ENCODE peak calls at places on chromosomes 7 and 10, in eight cellular contexts. Q is tibial artery, P is GM06990, R is endothelial cell, O is fibroblast of pulmonary artery, C is choroid plexus epithelial cell, G is left ventricle myocardium inferior, K is MM.1S. A is an unnamed sample.

GRCh38 chr10:27482984-27483956 is 20.8 kb upstream of the RAB18 start:
- DNase-seq in P (no peak), Q (no peak), R (no peak), O (no peak), G (no peak), C (peak), K (no peak), A (no peak)

GRCh38 chr7:128076831-128077271 is 45.6 kb upstream of the LRRC4 start:
- DNase-seq in R (no peak), K (no peak), O (peak), C (peak), P (no peak), G (peak), Q (no peak), A (no peak)

GRCh38 chr7:47266131-47266706 is 315.7 kb downstream of the TNS3 start:
- DNase-seq in C (peak), G (peak), O (peak), P (peak), K (peak), Q (peak), R (peak), A (no peak)

GRCh38 chr10:44426247-44427034 is 41.5 kb upstream of the CXCL12 start:
- DNase-seq in O (no peak), P (no peak), K (no peak), R (no peak), Q (no peak), C (no peak), G (no peak), A (no peak)

GRCh38 chr7:21542891-21543527 is at the start of gene DNAH11:
- DNase-seq in P (peak), C (peak), O (peak), R (peak), K (peak), Q (no peak), G (peak), A (no peak)

GRCh38 chr10:111593578-111593977 is 516.7 kb downstream of the ADRA2A start:
- DNase-seq in Q (no peak), G (no peak), K (no peak), P (no peak), C (no peak), O (no peak), R (no peak), A (no peak)

GRCh38 chr10:49205206-49205605 is 17.0 kb upstream of the TMEM273 start:
- DNase-seq in C (no peak), G (no peak), R (no peak), P (no peak), O (no peak), K (no peak), Q (no peak), A (no peak)

GRCh38 chr7:155878250-155878649 is 66.0 kb upstream of the SHH start:
- DNase-seq in P (no peak), Q (no peak), C (no peak), G (no peak), K (no peak), O (no peak), R (no peak), A (no peak)

GRCh38 chr10:118818621-118819221 is 64.0 kb upstream of the CACUL1 start:
- DNase-seq in Q (peak), C (no peak), G (peak), O (no peak), K (no peak), R (no peak), P (no peak), A (no peak)

GRCh38 chr7:38873433-38873832 is 35.6 kb downstream of the VPS41 start:
- DNase-seq in R (no peak), Q (no peak), K (no peak), P (no peak), G (no peak), C (peak), O (no peak), A (no peak)

GRCh38 chr7:116093516-116094301 is 63.1 kb upstream of the TFEC start:
- DNase-seq in K (peak), P (no peak), Q (no peak), R (no peak), G (no peak), C (no peak), O (no peak), A (no peak)

GRCh38 chr7:116101709-116102108 is 71.1 kb upstream of the TFEC start:
- DNase-seq in K (no peak), P (no peak), O (peak), R (no peak), G (no peak), Q (no peak), C (peak), A (no peak)

GRCh38 chr7:116097365-116098009 is 66.9 kb upstream of the TFEC start:
- DNase-seq in P (no peak), G (no peak), O (peak), Q (no peak), R (no peak), C (peak), K (no peak), A (no peak)

DNA sequence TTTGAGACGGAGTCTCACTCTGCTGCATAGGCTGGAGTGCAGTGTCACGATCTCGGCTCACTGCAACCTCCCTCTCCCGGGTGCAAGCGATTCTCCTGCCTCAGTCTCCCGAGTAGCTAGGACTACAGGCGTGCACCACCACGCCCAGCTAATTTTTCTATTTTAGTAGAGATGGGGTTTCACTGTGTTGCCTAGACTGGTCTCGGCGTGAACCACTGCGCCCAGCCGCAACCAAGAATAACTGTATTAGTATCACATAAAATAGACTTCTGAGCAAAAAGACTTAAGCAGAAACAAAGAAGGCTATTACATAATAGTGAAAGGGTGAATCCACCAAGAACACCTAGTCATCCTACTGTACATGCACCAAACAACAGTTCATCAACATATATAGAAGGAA is 67.6 kb upstream of the TFEC start:
- DNase-seq in O (no peak), G (no peak), Q (no peak), K (no peak), C (no peak), P (no peak), R (no peak), A (no peak)
- TF ChIP-seq CTCF in O (no peak), G (no peak), Q (no peak), K (no peak), C (no peak), P (no peak), R (no peak), A (no peak)

DNA sequence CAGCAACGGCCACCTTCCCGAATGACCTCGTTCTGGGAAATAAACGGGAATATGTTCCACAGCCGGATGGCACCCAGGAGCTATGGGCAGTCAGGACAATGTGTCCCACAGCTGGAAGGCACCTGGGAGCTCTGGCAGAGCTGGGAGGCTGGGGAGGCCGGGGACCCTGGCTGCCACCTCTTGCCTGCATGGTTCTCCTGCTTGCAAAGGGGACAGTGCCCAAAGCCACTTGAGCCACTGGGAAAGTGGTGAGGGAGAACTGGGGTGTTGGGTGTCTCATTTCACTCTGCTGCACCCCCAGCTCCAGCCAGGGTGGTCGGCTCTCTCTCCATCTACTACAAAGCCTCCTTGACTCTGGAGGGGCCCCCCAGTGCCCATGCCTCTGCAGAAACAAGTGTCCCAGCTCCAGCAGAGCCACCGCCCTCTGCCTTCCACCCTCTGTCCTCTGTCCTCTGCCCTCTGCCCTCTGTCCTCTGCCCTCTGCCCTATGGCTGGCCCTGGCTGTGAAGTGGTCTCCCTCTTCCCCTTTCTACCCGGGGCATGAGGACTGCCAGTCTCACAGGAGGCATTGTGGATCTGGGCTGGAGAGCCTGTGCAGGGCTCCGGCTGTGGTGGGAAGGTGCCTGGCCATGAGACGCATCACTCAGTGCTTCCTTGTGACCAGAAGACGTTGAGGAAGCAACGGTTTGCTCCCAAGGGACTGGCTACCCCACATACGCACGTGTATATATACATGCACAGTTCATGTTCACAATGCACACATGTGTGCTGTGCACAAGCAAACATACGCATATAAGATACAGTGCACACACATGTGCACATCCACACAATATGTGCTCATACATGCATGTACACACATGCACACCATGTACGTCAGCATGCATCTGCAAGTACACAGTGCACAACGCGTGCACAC is 21.5 kb upstream of the INPP5A start:
- DNase-seq in C (peak), P (no peak), G (no peak), O (no peak), K (no peak), Q (peak), R (no peak), A (peak)
- TF ChIP-seq CTCF in C (no peak), P (no peak), G (no peak), O (no peak), K (no peak), Q (no peak), R (no peak), A (no peak)

DNA sequence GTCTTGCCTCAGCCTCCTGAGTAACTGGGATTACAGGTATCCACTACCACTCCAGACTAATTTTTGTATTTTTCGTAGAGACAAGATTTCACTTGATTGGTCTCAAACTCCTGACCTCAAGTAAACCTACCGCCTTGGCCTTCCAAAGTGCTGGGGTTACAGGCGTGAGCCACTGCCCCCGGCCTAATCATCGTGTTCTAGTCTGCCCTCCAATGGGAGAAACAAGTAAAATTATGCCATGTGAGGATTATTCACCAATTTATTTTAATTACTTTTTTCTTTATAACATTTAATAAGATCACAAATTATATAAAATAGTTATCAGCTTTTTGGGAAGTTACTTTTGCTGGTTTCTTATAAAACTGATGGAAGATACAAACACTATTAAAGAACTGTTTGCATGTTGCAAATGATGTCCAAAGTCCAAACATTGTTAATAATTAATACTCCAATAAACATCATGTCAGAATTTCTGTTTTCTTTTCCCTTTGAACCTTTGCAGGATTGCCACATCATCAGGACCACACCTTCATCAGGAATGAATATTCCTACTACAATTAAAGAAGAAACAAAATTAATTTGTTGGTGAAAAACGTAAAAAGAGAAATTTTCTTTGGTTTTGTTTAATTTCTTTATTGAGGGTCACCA is 786 bp upstream of the AKR1C4 start:
- DNase-seq in K (no peak), G (no peak), O (no peak), C (no peak), Q (no peak), P (no peak), R (no peak), A (no peak)
- TF ChIP-seq CTCF in K (no peak), G (no peak), O (no peak), C (no peak), Q (no peak), P (no peak), R (no peak), A (no peak)

GRCh38 chr7:130441408-130441854 is 615 bp upstream of the CEP41 start:
- DNase-seq in R (peak), Q (no peak), O (no peak), G (no peak), C (peak), K (peak), P (no peak), A (no peak)

GRCh38 chr7:130446285-130446684 is 5.5 kb upstream of the CEP41 start:
- DNase-seq in R (no peak), P (no peak), K (no peak), Q (no peak), O (no peak), C (no peak), G (no peak), A (no peak)

GRCh38 chr7:130440527-130441365 is at the start of gene CEP41:
- DNase-seq in R (peak), K (peak), C (peak), P (peak), O (peak), Q (peak), G (peak), A (peak)

GRCh38 chr7:130444230-130444629 is 3.4 kb upstream of the CEP41 start:
- DNase-seq in P (no peak), R (no peak), K (no peak), O (peak), C (peak), Q (no peak), G (no peak), A (no peak)

DNA sequence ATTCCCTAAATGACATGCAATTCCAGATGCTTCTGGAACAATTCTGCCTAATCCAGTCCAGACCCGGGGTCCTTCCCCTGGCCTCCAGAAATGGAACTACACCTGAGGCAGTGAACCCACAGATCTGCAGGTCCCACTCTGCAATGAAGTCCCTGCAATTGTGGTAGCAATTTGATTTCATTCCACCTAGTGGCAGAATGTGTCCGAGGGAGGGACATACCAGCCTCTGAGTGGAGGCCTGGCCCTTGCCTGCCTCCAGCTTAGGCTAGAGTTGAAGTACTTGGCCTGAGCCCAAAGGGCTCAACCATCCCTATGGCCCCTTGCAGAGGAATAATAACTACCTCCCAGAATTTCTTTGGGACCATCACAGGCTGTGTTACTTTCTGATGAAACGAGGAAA is 4.2 kb upstream of the CEP41 start:
- DNase-seq in K (no peak), O (no peak), G (no peak), P (no peak), C (no peak), Q (no peak), R (no peak), A (no peak)
- TF ChIP-seq CTCF in K (peak), O (peak), G (no peak), P (no peak), C (no peak), Q (no peak), R (no peak), A (no peak)

GRCh38 chr7:66641526-66641871 is 12.8 kb downstream of the KCTD7 start:
- DNase-seq in G (no peak), R (no peak), O (no peak), Q (no peak), K (no peak), C (no peak), P (no peak), A (no peak)

GRCh38 chr7:66642186-66642585 is 13.5 kb downstream of the KCTD7 start:
- DNase-seq in C (no peak), R (no peak), K (no peak), O (no peak), P (no peak), Q (no peak), G (no peak), A (no peak)

GRCh38 chr7:66640802-66641525 is 12.3 kb downstream of the KCTD7 start:
- DNase-seq in R (no peak), C (no peak), G (no peak), P (no peak), O (no peak), Q (no peak), K (no peak), A (no peak)

GRCh38 chr7:66639773-66640172 is 11.1 kb downstream of the KCTD7 start:
- DNase-seq in O (no peak), Q (no peak), K (no peak), G (no peak), R (no peak), P (no peak), C (no peak), A (no peak)

GRCh38 chr7:66638309-66639099 is 9.8 kb downstream of the KCTD7 start:
- DNase-seq in O (no peak), G (no peak), Q (no peak), R (no peak), K (no peak), P (no peak), C (no peak), A (no peak)
- TF ChIP-seq CTCF in O (no peak), G (no peak), Q (no peak), R (no peak), K (no peak), P (no peak), C (no peak), A (no peak)

GRCh38 chr7:44486693-44487092 is 3.8 kb downstream of the NUDCD3 start:
- DNase-seq in Q (no peak), P (no peak), G (no peak), O (peak), R (no peak), C (peak), K (peak), A (no peak)
- TF ChIP-seq CTCF in Q (no peak), P (no peak), G (peak), O (no peak), R (no peak), C (no peak), K (no peak), A (no peak)

A was measured in CD14-positive monocyte.